ENCODE peak calls at places on chromosomes 4 and X, in five cellular contexts. F is HCT116, J is DND-41, L is PC-3, K is PC-9. S is an unnamed sample.

GRCh38 chr4:122831515-122832196 is 5.0 kb downstream of the FGF2 start:
- DNase-seq in F (no peak), J (no peak), L (peak), K (no peak), S (no peak)

GRCh38 chr4:94032754-94033153 is 174.9 kb upstream of the SMARCAD1 start:
- DNase-seq in F (no peak), J (no peak), L (no peak), K (no peak), S (no peak)

GRCh38 chr4:73761856-73762255 is 21.5 kb downstream of the CXCL8 start:
- DNase-seq in F (no peak), J (no peak), L (no peak), K (no peak), S (no peak)

GRCh38 chr4:100786481-100786880 is 268.7 kb upstream of the EMCN start:
- DNase-seq in F (no peak), J (no peak), L (no peak), K (no peak), S (no peak)

GRCh38 chrX:139077303-139078131 is 366.0 kb upstream of the FGF13 start:
- DNase-seq in F (no peak), J (no peak), L (peak), K (peak), S (no peak)

GRCh38 chrX:106802063-106802387 is 448 bp upstream of the TBC1D8B start:
- DNase-seq in F (no peak), J (no peak), L (no peak), K (peak), S (no peak)

GRCh38 chrX:38409289-38409688 is 56.9 kb downstream of the OTC start:
- DNase-seq in F (no peak), J (no peak), L (no peak), K (no peak), S (no peak)

GRCh38 chr4:6918345-6918744 is 8.7 kb downstream of the TBC1D14 start:
- DNase-seq in F (no peak), J (no peak), L (no peak), K (no peak), S (no peak)

GRCh38 chr4:153788064-153788418 is 842 bp downstream of the SFRP2 start:
- DNase-seq in F (no peak), J (no peak), L (no peak), K (no peak), S (no peak)

GRCh38 chr4:163048447-163048846 is 118.2 kb downstream of the NAF1 start:
- DNase-seq in F (peak), J (peak), L (peak), K (peak), S (peak)

GRCh38 chr4:20615492-20616136 is 84.6 kb upstream of the PACRGL start:
- DNase-seq in F (peak), J (no peak), L (peak), K (peak), S (no peak)

GRCh38 chrX:119983494-119983893 is 39.9 kb upstream of the NKAP start:
- DNase-seq in F (no peak), J (no peak), L (no peak), K (no peak), S (no peak)

GRCh38 chrX:119982145-119982544 is 38.6 kb upstream of the NKAP start:
- DNase-seq in F (no peak), J (no peak), L (no peak), K (no peak), S (no peak)

GRCh38 chrX:119986203-119986602 is 42.7 kb upstream of the NKAP start:
- DNase-seq in F (no peak), J (no peak), L (no peak), K (no peak), S (no peak)

GRCh38 chrX:119984652-119985051 is 41.1 kb upstream of the NKAP start:
- DNase-seq in F (no peak), J (no peak), L (peak), K (no peak), S (no peak)

DNA sequence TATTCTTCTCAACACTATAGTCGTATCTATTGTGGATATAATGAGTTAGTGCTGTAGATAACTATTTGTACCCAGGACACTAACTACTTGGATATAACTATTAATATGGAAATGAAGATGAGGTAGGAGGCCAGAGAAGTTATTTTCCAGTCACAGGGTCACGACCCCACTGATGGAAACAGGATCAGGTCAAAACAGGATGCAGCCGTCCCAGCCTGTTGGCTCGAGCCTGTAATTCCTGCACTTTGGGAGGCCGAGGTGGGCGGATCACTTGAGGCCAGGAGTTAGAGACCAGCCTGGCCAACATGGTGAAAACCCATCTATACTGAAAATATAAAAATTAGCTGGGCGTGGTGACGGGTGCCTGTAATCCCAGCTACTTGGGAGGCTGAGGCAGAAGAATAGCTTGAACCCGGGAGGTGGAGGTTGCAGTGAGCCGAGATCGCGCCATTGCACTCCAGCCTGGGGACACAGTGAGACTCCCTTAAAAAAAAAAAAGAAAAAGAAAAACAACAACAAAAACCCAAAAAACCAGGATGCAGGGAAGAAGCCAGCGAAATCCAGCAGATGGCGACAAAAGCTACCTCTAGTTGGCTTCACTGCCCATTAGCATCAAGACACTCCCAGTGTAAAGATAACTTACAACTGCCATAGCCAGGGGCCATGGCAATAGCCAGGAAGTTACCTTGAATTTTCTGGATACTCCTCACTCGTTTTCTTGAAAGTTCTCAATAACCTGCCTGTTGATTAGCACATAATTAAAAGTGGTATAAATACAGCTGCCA is 37.9 kb upstream of the NKAP start:
- DNase-seq in F (peak), J (peak), L (peak), K (peak), S (peak)
- H3K4me3 ChIP-seq in F (no peak), J (no peak), L (no peak), K (no peak), S (no peak)

GRCh38 chrX:70675284-70675683 is 230.6 kb downstream of the DLG3 start:
- DNase-seq in F (no peak), J (no peak), L (no peak), K (no peak), S (no peak)
- TF ChIP-seq EZH2 in F (no peak), J (no peak), L (no peak), K (no peak), S (no peak)

DNA sequence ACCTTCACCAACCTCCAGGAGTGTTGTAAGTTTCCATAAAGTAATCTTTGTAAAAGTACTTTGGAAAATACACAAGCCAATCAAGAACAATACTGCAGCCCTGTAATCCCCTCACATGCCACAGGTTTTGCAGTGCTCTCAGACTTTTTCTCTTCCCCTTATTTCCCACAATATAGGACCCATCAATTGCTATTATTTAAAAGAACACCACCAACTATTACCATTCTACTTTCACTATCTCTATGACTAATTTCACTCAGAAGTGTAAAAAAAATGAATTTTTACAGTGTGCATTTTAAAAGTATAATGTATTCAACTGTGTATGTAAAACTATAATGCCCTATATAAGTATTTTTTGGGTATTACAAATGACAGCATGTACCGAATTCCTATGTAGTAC is 1.7 kb downstream of the ATP8A1 start:
- DNase-seq in F (no peak), J (no peak), L (no peak), K (no peak), S (no peak)
- H3K4me3 ChIP-seq in F (no peak), J (peak), L (peak), K (no peak), S (peak)

GRCh38 chr4:13543091-13543581 is 1.2 kb downstream of the NKX3-2 start:
- DNase-seq in F (no peak), J (no peak), L (no peak), K (no peak), S (peak)

GRCh38 chr4:13545394-13545808 is 1.1 kb upstream of the NKX3-2 start:
- DNase-seq in F (no peak), J (no peak), L (no peak), K (no peak), S (no peak)

GRCh38 chr4:13546374-13546854 is 2.1 kb upstream of the NKX3-2 start:
- DNase-seq in F (no peak), J (no peak), L (no peak), K (no peak), S (no peak)

GRCh38 chr4:13543648-13544555 is at the start of gene NKX3-2:
- DNase-seq in F (no peak), J (no peak), L (peak), K (peak), S (no peak)

GRCh38 chr4:13544556-13545393 is 467 bp upstream of the NKX3-2 start:
- DNase-seq in F (peak), J (no peak), L (peak), K (peak), S (no peak)
- TF ChIP-seq EZH2 in F (no peak), J (no peak), L (no peak), K (no peak), S (no peak)